ENCODE peak calls at places on chromosome 14, in six cellular contexts. W, U, N, S, K and Y are unnamed samples.

GRCh38 chr14:78697341-78697740 is 527.2 kb downstream of the NRXN3 start:
- DNase-seq in K (no peak), W (no peak), S (peak; percentile 37), U (no peak), N (peak; percentile 10), Y (no peak)

GRCh38 chr14:91163316-91163715 is 49.4 kb downstream of the DGLUCY start:
- DNase-seq in W (no peak), U (peak; percentile 51), N (peak; percentile 19), K (no peak), S (no peak), Y (peak; percentile 48)

GRCh38 chr14:53613404-53614253 is 343.0 kb downstream of the BMP4 start:
- DNase-seq in S (peak; percentile 19), N (no peak), W (peak; percentile 75), U (no peak), K (no peak), Y (no peak)

GRCh38 chr14:71354801-71355200 is 447.5 kb downstream of the PCNX1 start:
- DNase-seq in W (no peak), K (no peak), N (no peak), U (no peak), S (peak; percentile 59), Y (no peak)

GRCh38 chr14:99155173-99155777 is 116.7 kb downstream of the BCL11B start:
- DNase-seq in N (peak; percentile 2), S (no peak), U (no peak), K (peak; percentile 46), W (no peak), Y (no peak)

GRCh38 chr14:76546426-76547221 is 170.7 kb downstream of the ESRRB start:
- DNase-seq in U (no peak), N (peak; percentile 25), W (no peak), S (peak; percentile 87), K (no peak), Y (no peak)

GRCh38 chr14:78782551-78782950 is 612.4 kb downstream of the NRXN3 start:
- DNase-seq in K (no peak), W (no peak), U (no peak), S (no peak), N (no peak), Y (no peak)

GRCh38 chr14:35384386-35385041 is 20.0 kb downstream of the NFKBIA start:
- DNase-seq in S (no peak), W (no peak), U (peak; percentile 62), K (peak; percentile 96), N (peak; percentile 93), Y (peak; percentile 65)

GRCh38 chr14:23829736-23830474 is 123.7 kb upstream of the DHRS4 start:
- DNase-seq in U (no peak), K (no peak), W (no peak), N (peak; percentile 85), S (no peak), Y (no peak)

GRCh38 chr14:93120522-93120921 is 4.8 kb upstream of the ITPK1 start:
- DNase-seq in N (no peak), U (no peak), S (no peak), W (no peak), K (no peak), Y (no peak)

GRCh38 chr14:101502761-101503392 is 58.4 kb upstream of the DIO3 start:
- DNase-seq in S (no peak), N (no peak), U (no peak), K (peak; percentile 49), W (peak; percentile 60), Y (no peak)

GRCh38 chr14:93709249-93709648 is 79.0 kb downstream of the PRIMA1 start:
- DNase-seq in S (no peak), K (no peak), W (no peak), U (no peak), N (no peak), Y (no peak)

GRCh38 chr14:55329999-55330710 is 58.9 kb downstream of the FBXO34 start:
- DNase-seq in U (no peak), K (no peak), S (no peak), N (no peak), W (no peak), Y (no peak)

GRCh38 chr14:72352012-72352411 is 419.8 kb downstream of the RGS6 start:
- DNase-seq in W (no peak), U (no peak), K (no peak), N (no peak), S (no peak), Y (no peak)

GRCh38 chr14:21098892-21099595 is 589 bp upstream of the ZNF219 start:
- DNase-seq in W (no peak), K (no peak), N (no peak), U (no peak), S (no peak), Y (no peak)

GRCh38 chr14:71416392-71416791 is 509.1 kb downstream of the PCNX1 start:
- DNase-seq in U (no peak), W (no peak), S (no peak), N (no peak), K (no peak), Y (no peak)

GRCh38 chr14:68509188-68509953 is 283.5 kb downstream of the ZFP36L1 start:
- DNase-seq in S (no peak), N (no peak), K (no peak), W (no peak), U (no peak), Y (no peak)

GRCh38 chr14:92510972-92511371 is 2.6 kb upstream of the RIN3 start:
- DNase-seq in N (no peak), W (peak; percentile 43), S (peak; percentile 71), K (peak; percentile 58), U (no peak), Y (no peak)

GRCh38 chr14:89141862-89142261 is 275.2 kb downstream of the FOXN3 start:
- DNase-seq in K (no peak), S (no peak), U (no peak), N (no peak), W (no peak), Y (no peak)
- H3K4me1 ChIP-seq in K (no peaks in the 10 kb centered on the region), S (peaks cover 25% of the 10 kb centered on the region), U (no peaks in the 10 kb centered on the region), N (no peaks in the 10 kb centered on the region), W (no peaks in the 10 kb centered on the region), Y (peaks cover 4% of the 10 kb centered on the region)

GRCh38 chr14:103997391-103997790 is 55.1 kb upstream of the RD3L start:
- DNase-seq in U (no peak), S (no peak), W (no peak), N (no peak), K (no peak), Y (no peak)
- TF ChIP-seq CTCF in U (no peak), S (no peak), W (no peak), N (no peak), K (no peak), Y (no peak)

GRCh38 chr14:65299837-65300236 is 112.7 kb upstream of the FUT8 start:
- DNase-seq in S (no peak), K (no peak), N (no peak), W (no peak), U (no peak), Y (no peak)
- H3K4me3 ChIP-seq in S (no peak overlapping the region), K (no peak overlapping the region), N (no peak overlapping the region), W (no peak overlapping the region), U (no peak overlapping the region), Y (no peak overlapping the region)

GRCh38 chr14:70192915-70193314 is 4.2 kb upstream of the SLC8A3 start:
- DNase-seq in U (no peak), S (peak; percentile 36), W (no peak), N (no peak), K (no peak), Y (no peak)

GRCh38 chr14:70189678-70190077 is 927 bp upstream of the SLC8A3 start:
- DNase-seq in S (peak; percentile 24), N (no peak), K (no peak), W (no peak), U (no peak), Y (no peak)

GRCh38 chr14:70188292-70188607 is 501 bp downstream of the SLC8A3 start:
- DNase-seq in S (peak; percentile 39), U (no peak), N (peak; percentile 9), W (no peak), K (no peak), Y (no peak)

GRCh38 chr14:70188608-70189540 is at the start of gene SLC8A3:
- DNase-seq in N (peak; percentile 37), K (no peak), S (peak; percentile 69), W (peak; percentile 76), U (no peak), Y (no peak)

DNA sequence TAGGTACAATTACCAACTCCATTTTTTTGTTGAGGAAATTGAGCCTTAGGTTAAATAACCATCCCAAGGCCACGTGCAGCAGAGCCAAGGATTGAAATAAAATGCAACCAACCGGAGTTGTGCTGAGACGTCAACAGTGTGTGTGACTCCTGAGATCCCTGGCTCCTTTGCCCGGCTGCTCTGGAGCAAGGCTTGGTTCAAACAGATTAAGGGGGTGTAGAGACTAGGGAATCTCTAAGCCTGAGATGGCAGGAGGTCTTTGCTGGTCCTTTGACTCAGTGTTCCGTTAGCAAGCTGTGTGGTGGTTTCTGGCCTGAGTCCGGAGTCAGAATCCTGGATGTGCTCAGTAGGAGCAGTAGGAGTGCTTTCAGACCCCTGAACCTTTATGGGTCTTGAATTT is 1.4 kb upstream of the SLC8A3 start:
- DNase-seq in N (no peak), K (no peak), U (no peak), W (no peak), S (no peak), Y (no peak)
- H3K4me1 ChIP-seq in N (peaks cover 8% of the 10 kb centered on the region), K (peaks cover 17% of the 10 kb centered on the region), U (peaks cover 15% of the 10 kb centered on the region), W (peaks cover 37% of the 10 kb centered on the region), S (peaks cover 26% of the 10 kb centered on the region), Y (peaks cover 22% of the 10 kb centered on the region)

GRCh38 chr14:30283822-30284446 is 275.0 kb upstream of the G2E3 start:
- DNase-seq in N (peak; percentile 62), K (no peak), U (no peak), S (peak; percentile 86), W (no peak), Y (no peak)
- TF ChIP-seq CTCF in N (peak; percentile 95), K (no peak), U (peak; percentile 44), S (peak; percentile 91), W (peak; percentile 12), Y (peak; percentile 56)